ENCODE peak calls at places on chromosomes 4 and X, in eight cellular contexts. Z is PC-3; A is naive thymus-derived CD4-positive, alpha-beta T cell; S is HepG2; B is ovary; W is GM23248; R is right cardiac atrium; H is neural progenitor cell. Q is an unnamed sample.

GRCh38 chr4:112765317-112765989 is 128.5 kb downstream of the LARP7 start:
- DNase-seq in R (no peak), H (peak; percentile 78), A (no peak), Z (peak; percentile 26), B (no peak), W (peak; percentile 34), S (peak; percentile 52), Q (no peak)

GRCh38 chrX:107775734-107776511 is at the start of gene TSC22D3:
- DNase-seq in H (peak; percentile 87), S (peak; percentile 4), W (peak; percentile 82), A (peak; percentile 61), Z (peak; percentile 70), B (peak; percentile 79), R (peak; percentile 90), Q (peak; percentile 89)

GRCh38 chr4:100208459-100208858 is 18.2 kb upstream of the DDIT4L start:
- DNase-seq in W (peak; percentile 23), Z (no peak), B (no peak), S (no peak), R (no peak), H (no peak), A (no peak), Q (no peak)

GRCh38 chrX:13506574-13506973 is 62.8 kb upstream of the EGFL6 start:
- DNase-seq in R (peak; percentile 47), S (peak; percentile 2), Z (peak; percentile 62), B (peak; percentile 53), H (peak; percentile 74), W (peak; percentile 60), A (peak; percentile 45), Q (peak; percentile 42)

GRCh38 chrX:48891402-48892288 is 5.9 kb downstream of the TIMM17B start:
- DNase-seq in Z (peak; percentile 91), H (peak; percentile 90), A (peak; percentile 79), B (peak; percentile 90), W (peak; percentile 89), S (peak; percentile 76), R (peak; percentile 94), Q (peak; percentile 92)

GRCh38 chrX:132968282-132968681 is 9.9 kb upstream of the HS6ST2 start:
- DNase-seq in H (no peak), A (no peak), B (peak; percentile 15), S (no peak), Z (no peak), R (no peak), W (no peak), Q (no peak)

GRCh38 chr4:1751919-1752283 is 30.6 kb downstream of the TACC3 start:
- DNase-seq in W (no peak), B (no peak), A (no peak), R (no peak), H (no peak), S (peak; percentile 52), Z (no peak), Q (no peak)

GRCh38 chr4:56622176-56622575 is 58.9 kb downstream of the HOPX start:
- DNase-seq in R (no peak), Z (peak; percentile 88), B (no peak), S (no peak), A (no peak), W (no peak), H (no peak), Q (no peak)

GRCh38 chr4:100302061-100303026 is 112.1 kb upstream of the DDIT4L start:
- DNase-seq in R (peak; percentile 25), S (no peak), Z (no peak), B (no peak), H (no peak), W (no peak), A (no peak), Q (no peak)

GRCh38 chr4:108830509-108831244 is 67.8 kb upstream of the ETNPPL start:
- DNase-seq in B (no peak), H (no peak), Z (no peak), A (peak; percentile 29), R (peak; percentile 65), S (no peak), W (peak; percentile 6), Q (peak; percentile 29)

GRCh38 chr4:93103042-93103441 is 725.5 kb upstream of the ATOH1 start:
- DNase-seq in B (no peak), Z (no peak), W (no peak), A (no peak), S (no peak), R (no peak), H (no peak), Q (no peak)

GRCh38 chr4:68873218-68873502 is 57.4 kb downstream of the UGT2B10 start:
- DNase-seq in A (no peak), W (no peak), R (no peak), S (no peak), Z (no peak), B (no peak), H (no peak), Q (no peak)

GRCh38 chr4:139281212-139281611 is 1.2 kb upstream of the MGARP start:
- DNase-seq in Z (peak; percentile 36), H (no peak), A (no peak), W (no peak), R (no peak), B (no peak), S (no peak), Q (no peak)

GRCh38 chr4:20881658-20882057 is 181.4 kb downstream of the PACRGL start:
- DNase-seq in B (no peak), W (no peak), A (no peak), S (no peak), Z (no peak), R (no peak), H (no peak), Q (no peak)

GRCh38 chr4:31071807-31072486 is 351.8 kb downstream of the PCDH7 start:
- DNase-seq in H (no peak), Z (no peak), W (no peak), A (no peak), S (no peak), R (no peak), B (no peak), Q (no peak)
- H3K4me1 ChIP-seq in H (peaks cover 16% of the 10 kb centered on the region), Z (no peaks in the 10 kb centered on the region), W (no peaks in the 10 kb centered on the region), A (no peaks in the 10 kb centered on the region), S (no peaks in the 10 kb centered on the region), R (no peaks in the 10 kb centered on the region), B (no peaks in the 10 kb centered on the region), Q (no peaks in the 10 kb centered on the region)

GRCh38 chr4:143186202-143186601 is 1.5 kb downstream of the USP38 start:
- DNase-seq in A (no peak), B (no peak), Z (peak; percentile 36), S (peak; percentile 37), W (peak; percentile 75), H (peak; percentile 3), R (no peak), Q (no peak)

GRCh38 chr4:143184217-143184502 is 557 bp upstream of the USP38 start:
- DNase-seq in A (no peak), S (no peak), R (no peak), Z (no peak), B (no peak), W (no peak), H (no peak), Q (no peak)

GRCh38 chr4:143183513-143184216 is 1.1 kb upstream of the USP38 start:
- DNase-seq in A (no peak), Z (peak; percentile 21), B (no peak), W (peak; percentile 36), R (no peak), H (no peak), S (no peak), Q (no peak)

GRCh38 chr4:143185253-143186107 is 763 bp downstream of the USP38 start:
- DNase-seq in S (peak; percentile 16), A (peak; percentile 8), W (peak; percentile 51), R (peak; percentile 74), Z (peak; percentile 42), B (no peak), H (peak; percentile 40), Q (no peak)

DNA sequence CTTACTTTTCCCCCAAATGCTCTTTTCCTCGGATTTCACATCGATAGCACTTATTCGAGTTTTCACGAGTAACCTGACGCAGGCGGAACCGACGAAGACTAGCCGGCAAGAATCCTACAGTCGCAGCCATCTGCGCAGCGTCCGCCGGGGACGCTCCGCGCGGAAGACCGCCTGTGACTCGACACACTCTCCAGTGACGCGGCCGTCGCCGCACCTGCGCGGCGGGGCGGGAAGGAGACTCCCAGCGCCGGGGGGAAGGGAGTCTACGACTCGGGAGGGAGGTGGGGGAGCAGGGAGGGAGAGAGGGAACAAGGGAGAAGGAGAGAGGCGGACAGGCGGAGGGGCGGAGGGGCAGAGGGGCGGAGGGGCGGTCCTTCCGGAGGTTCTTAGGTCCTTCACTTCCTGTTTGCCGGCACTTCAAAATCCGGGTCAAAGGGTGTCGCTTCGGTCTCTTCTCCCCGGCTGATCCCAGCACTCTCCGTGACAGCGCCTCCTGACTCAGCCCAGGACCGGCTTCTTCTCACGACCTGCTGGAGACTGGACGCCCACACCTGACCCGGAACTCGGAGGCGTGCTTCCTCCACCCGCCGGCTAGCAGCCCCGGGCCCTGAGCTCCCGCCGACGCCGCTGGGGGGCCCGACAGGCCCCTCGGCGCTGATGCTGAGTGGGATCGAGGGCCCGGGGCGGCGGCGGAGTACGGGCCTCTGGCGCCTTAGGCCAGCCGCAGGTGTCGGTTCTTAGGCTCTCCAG is at the start of gene USP38:
- DNase-seq in A (peak; percentile 86), S (peak; percentile 91), Z (peak; percentile 98), B (peak; percentile 91), H (peak; percentile 95), W (peak; percentile 97), R (peak; percentile 93), Q (peak; percentile 94)
- H3K4me1 ChIP-seq in A (peaks cover 29% of the 10 kb centered on the region), S (peaks cover 34% of the 10 kb centered on the region), Z (peaks cover 30% of the 10 kb centered on the region), B (no peaks in the 10 kb centered on the region), H (peaks cover 23% of the 10 kb centered on the region), W (peaks cover 41% of the 10 kb centered on the region), R (no peaks in the 10 kb centered on the region), Q (peaks cover 43% of the 10 kb centered on the region)

GRCh38 chr4:153520871-153521329 is 54.7 kb downstream of the TMEM131L start:
- DNase-seq in S (no peak), B (no peak), Z (no peak), W (no peak), R (no peak), H (no peak), A (no peak), Q (peak; percentile 30)

GRCh38 chr4:153520227-153520626 is 54.1 kb downstream of the TMEM131L start:
- DNase-seq in B (no peak), Z (no peak), R (no peak), S (no peak), W (no peak), A (no peak), H (no peak), Q (no peak)

GRCh38 chr4:153518637-153519384 is 52.7 kb downstream of the TMEM131L start:
- DNase-seq in S (peak; percentile 30), B (no peak), Z (no peak), W (no peak), H (no peak), R (no peak), A (no peak), Q (peak; percentile 77)

GRCh38 chr4:153518001-153518400 is 51.8 kb downstream of the TMEM131L start:
- DNase-seq in W (no peak), Z (no peak), A (no peak), S (no peak), B (no peak), R (no peak), H (no peak), Q (peak; percentile 93)

DNA sequence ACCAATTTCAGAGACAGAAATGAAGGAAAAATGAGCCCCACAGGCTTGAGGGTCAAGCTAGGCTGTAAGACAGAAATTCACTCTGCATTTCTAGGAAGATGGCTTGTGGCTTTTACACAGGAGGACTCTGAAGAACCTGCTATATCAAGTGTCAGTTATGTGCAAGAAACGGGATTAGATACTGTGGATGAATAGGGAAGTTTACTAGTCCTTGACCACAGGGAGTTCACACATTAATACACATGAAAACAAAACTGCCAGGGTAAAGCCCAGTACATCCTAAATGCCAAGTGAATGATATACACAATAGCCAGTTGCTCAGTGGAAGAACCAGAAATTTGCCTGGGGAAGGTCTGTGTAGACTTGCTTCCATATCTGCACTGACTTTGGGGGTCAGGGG is 53.5 kb downstream of the TMEM131L start:
- DNase-seq in Z (no peak), H (no peak), W (no peak), R (no peak), B (no peak), S (no peak), A (no peak), Q (no peak)
- H3K4me1 ChIP-seq in Z (no peaks in the 10 kb centered on the region), H (peaks cover 26% of the 10 kb centered on the region), W (peaks cover 6% of the 10 kb centered on the region), R (no peaks in the 10 kb centered on the region), B (peaks cover 18% of the 10 kb centered on the region), S (peaks cover 30% of the 10 kb centered on the region), A (peaks cover 81% of the 10 kb centered on the region), Q (peaks cover 81% of the 10 kb centered on the region)

GRCh38 chrX:37888010-37888409 is 40.6 kb upstream of the DYNLT3 start:
- DNase-seq in W (no peak), S (no peak), H (no peak), R (no peak), Z (no peak), B (no peak), A (no peak), Q (no peak)
- H3K4me1 ChIP-seq in W (no peaks in the 10 kb centered on the region), S (no peaks in the 10 kb centered on the region), H (no peaks in the 10 kb centered on the region), R (no peaks in the 10 kb centered on the region), Z (peaks cover 24% of the 10 kb centered on the region), B (no peaks in the 10 kb centered on the region), A (no peaks in the 10 kb centered on the region), Q (no peaks in the 10 kb centered on the region)

Q was measured in body of pancreas.